ENCODE peak calls at places on chromosomes 12 and 14, in seven cellular contexts. V is left ventricle myocardium inferior, L is HCT116, X is OCI-LY7, Z is pancreas, Y is ovary, O is SJSA1. Q is an unnamed sample.

GRCh38 chr12:51923506-51924365 is 16.4 kb downstream of the ACVRL1 start:
- DNase-seq in V (peak; percentile 76), L (no peak), X (peak; percentile 29), Z (peak; percentile 63), Y (peak; percentile 46), O (no peak), Q (no peak)

GRCh38 chr14:68692916-68693771 is 99.7 kb downstream of the ZFP36L1 start:
- DNase-seq in V (no peak), L (no peak), X (no peak), Z (no peak), Y (no peak), O (no peak), Q (no peak)

GRCh38 chr12:66751432-66752113 is 72.7 kb upstream of the GRIP1 start:
- DNase-seq in V (no peak), L (no peak), X (no peak), Z (no peak), Y (no peak), O (no peak), Q (no peak)

GRCh38 chr14:94088516-94088915 is 7.4 kb downstream of the IFI27L1 start:
- DNase-seq in V (no peak), L (no peak), X (no peak), Z (no peak), Y (no peak), O (no peak), Q (no peak)

GRCh38 chr14:44035707-44036106 is 471.4 kb downstream of the FSCB start:
- DNase-seq in V (no peak), L (no peak), X (no peak), Z (no peak), Y (no peak), O (no peak), Q (no peak)

GRCh38 chr12:93848453-93849120 is 171.4 kb downstream of the CRADD start:
- DNase-seq in V (no peak), L (no peak), X (peak; percentile 48), Z (no peak), Y (no peak), O (no peak), Q (no peak)

GRCh38 chr12:64696065-64696741 is 63.0 kb downstream of the GNS start:
- DNase-seq in V (no peak), L (no peak), X (peak; percentile 13), Z (no peak), Y (no peak), O (no peak), Q (no peak)

GRCh38 chr12:114858388-114859146 is 174.6 kb upstream of the TBX3 start:
- DNase-seq in V (no peak), L (peak; percentile 21), X (no peak), Z (no peak), Y (no peak), O (no peak), Q (no peak)

GRCh38 chr14:75399819-75400678 is 27.8 kb upstream of the JDP2 start:
- DNase-seq in V (peak; percentile 90), L (no peak), X (no peak), Z (peak; percentile 99), Y (peak; percentile 67), O (no peak), Q (peak; percentile 72)

GRCh38 chr12:76020731-76021672 is 10.6 kb downstream of the PHLDA1 start:
- DNase-seq in V (no peak), L (peak; percentile 84), X (no peak), Z (no peak), Y (peak; percentile 64), O (peak; percentile 86), Q (no peak)

GRCh38 chr12:31906581-31907286 is 52.5 kb upstream of the RESF1 start:
- DNase-seq in V (no peak), L (no peak), X (peak; percentile 58), Z (no peak), Y (no peak), O (no peak), Q (no peak)

GRCh38 chr14:71094722-71095121 is 187.5 kb downstream of the PCNX1 start:
- DNase-seq in V (no peak), L (no peak), X (no peak), Z (no peak), Y (no peak), O (no peak), Q (no peak)

DNA sequence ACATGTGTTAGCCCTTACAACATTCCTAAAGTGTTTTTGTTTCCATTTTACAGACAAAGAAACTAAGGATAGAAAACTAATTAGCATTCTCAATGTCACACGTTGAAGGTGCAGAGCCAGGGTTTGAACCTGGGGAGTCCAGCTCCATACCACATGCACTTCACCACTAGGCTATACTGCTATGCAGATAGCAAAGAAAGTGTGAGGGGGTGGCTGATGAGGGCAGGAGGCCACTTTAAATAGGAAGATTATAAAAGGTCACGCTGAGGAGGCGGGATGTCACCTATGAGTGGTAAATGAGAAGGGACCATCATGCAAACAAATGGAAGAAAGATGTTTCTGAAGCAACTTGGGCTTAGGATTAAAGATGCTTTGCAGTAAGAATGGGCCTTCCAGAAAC is 213.9 kb downstream of the EGLN3 start:
- DNase-seq in V (no peak), L (no peak), X (no peak), Z (no peak), Y (no peak), O (no peak), Q (no peak)
- H3K27ac ChIP-seq in V (no peak overlapping the region), L (no peak overlapping the region), X (no peak overlapping the region), Z (no peak overlapping the region), Y (no peak overlapping the region), O (no peak overlapping the region), Q (no peak overlapping the region)

GRCh38 chr14:62117718-62118164 is 355.5 kb downstream of the SNAPC1 start:
- DNase-seq in V (no peak), L (no peak), X (no peak), Z (no peak), Y (no peak), O (no peak), Q (no peak)
- H3K27ac ChIP-seq in V (no peak overlapping the region), L (no peak overlapping the region), X (no peak overlapping the region), Z (no peak overlapping the region), Y (no peak overlapping the region), O (no peak overlapping the region), Q (no peak overlapping the region)

GRCh38 chr12:69330475-69331473 is 17.4 kb upstream of the LYZ start:
- DNase-seq in V (no peak), L (no peak), X (peak; percentile 77), Z (peak; percentile 62), Y (peak; percentile 28), O (no peak), Q (no peak)
- H3K27ac ChIP-seq in V (no peak overlapping the region), L (no peak overlapping the region), X (peak overlapping the region; percentile 69), Z (peak overlapping the region; percentile 93), Y (no peak overlapping the region), O (no peak overlapping the region), Q (no peak overlapping the region)

DNA sequence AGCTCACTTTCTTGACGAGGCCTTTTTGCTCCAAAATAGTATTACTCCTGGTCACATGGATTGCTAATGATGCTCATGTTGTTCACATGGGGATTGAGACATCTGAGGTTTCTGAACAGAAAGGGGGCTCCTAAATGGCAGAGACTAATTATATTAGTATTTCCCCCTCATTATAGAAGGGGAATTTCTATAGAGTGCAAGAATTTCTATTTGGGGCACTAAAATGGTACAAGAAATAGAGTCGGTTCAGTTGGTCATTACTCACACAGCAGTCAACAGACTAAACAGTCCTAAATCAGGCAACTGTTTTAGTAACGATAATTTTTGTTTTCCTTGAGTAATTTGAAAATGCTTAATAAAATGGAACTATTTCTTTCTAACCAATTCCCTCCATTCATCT is 108.9 kb downstream of the DACT1 start:
- DNase-seq in V (no peak), L (no peak), X (no peak), Z (no peak), Y (no peak), O (no peak), Q (no peak)
- H3K27ac ChIP-seq in V (no peak overlapping the region), L (no peak overlapping the region), X (no peak overlapping the region), Z (peak overlapping the region; percentile 30), Y (no peak overlapping the region), O (peak overlapping the region; percentile 11), Q (no peak overlapping the region)

GRCh38 chr12:27191531-27191930 is 52.6 kb upstream of the STK38L start:
- DNase-seq in V (no peak), L (no peak), X (no peak), Z (no peak), Y (no peak), O (no peak), Q (no peak)
- H3K27ac ChIP-seq in V (peak overlapping the region; percentile 85), L (no peak overlapping the region), X (no peak overlapping the region), Z (peak overlapping the region; percentile 53), Y (no peak overlapping the region), O (peak overlapping the region; percentile 87), Q (no peak overlapping the region)

DNA sequence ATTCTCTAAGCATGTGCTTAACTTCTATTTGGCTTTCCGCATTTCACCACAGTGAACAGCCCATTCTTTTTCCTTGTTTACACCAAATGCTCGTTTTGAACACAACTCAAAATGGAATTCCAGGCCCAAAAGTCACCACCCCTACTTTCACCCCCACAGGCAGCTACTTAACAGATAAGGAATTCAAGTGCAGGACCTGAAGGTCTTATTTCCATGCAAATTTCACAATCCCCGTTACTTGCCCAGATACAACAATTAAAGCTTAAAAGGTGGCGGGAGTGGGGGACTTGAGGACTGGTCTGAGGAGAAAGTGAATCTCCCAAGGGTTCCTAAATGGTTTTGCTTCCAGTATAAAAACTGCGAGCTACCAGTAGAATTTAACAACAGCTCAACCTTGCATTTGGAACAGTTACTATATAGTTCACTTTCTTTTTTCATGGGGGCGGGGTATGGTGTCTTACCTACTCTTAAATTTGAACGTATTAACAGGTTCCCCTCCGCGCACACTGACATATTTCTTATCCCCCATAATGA is 3.7 kb downstream of the USP44 start:
- DNase-seq in V (no peak), L (no peak), X (peak; percentile 32), Z (no peak), Y (peak; percentile 19), O (no peak), Q (no peak)
- H3K27ac ChIP-seq in V (peak overlapping the region; percentile 64), L (no peak overlapping the region), X (peak overlapping the region; percentile 5), Z (peak overlapping the region; percentile 76), Y (peak overlapping the region; percentile 73), O (no peak overlapping the region), Q (no peak overlapping the region)

GRCh38 chr12:42744539-42745156 is 155.1 kb upstream of the PRICKLE1 start:
- DNase-seq in V (no peak), L (no peak), X (no peak), Z (no peak), Y (no peak), O (no peak), Q (no peak)
- H3K27ac ChIP-seq in V (peak overlapping the region; percentile 78), L (no peak overlapping the region), X (no peak overlapping the region), Z (peak overlapping the region; percentile 40), Y (no peak overlapping the region), O (no peak overlapping the region), Q (no peak overlapping the region)

DNA sequence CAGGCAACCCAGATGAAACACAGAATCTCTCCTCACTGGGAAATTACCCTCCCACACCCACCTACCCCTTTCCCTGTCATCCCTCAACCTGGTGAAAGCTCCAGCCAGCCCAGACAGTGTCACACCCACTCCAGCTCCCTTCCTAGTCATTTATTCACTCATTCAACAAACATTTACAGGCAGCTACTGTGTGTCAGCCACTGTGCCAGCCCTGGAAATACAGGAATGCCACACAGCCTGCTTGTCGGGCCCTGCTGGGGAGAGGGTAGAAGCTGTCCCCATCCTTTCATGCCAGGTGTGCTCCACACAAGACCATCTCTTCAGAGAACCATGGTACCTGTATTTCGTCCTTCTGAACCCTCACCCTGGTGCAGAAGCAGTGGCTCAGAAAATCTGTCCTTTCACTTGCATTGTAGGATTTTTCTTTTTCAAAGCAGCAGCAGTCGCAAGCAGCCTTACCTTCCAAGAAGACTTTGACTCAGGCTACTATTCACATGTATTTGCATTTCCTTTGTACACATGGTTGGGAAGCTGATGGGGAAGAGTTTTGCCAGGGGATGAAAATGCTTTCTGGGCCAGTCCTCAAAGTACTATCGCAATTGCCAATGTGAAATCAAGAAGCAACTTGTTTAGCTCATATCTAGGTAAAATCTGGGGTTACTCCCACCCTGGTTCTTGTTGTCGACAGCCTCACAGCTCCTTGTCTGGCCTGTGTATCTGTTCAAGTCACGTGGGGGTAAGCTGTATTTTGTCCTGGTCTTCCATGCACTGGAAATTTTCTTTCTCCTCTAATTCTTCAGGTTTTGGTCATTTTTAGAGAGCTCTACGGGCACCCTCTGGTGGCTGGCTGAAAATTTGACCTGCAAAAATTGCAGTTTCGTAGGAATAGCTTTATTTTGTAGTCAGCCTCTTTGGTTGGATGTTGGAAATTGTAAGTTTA is 147.4 kb upstream of the EGLN3 start:
- DNase-seq in V (no peak), L (peak; percentile 46), X (no peak), Z (no peak), Y (peak; percentile 37), O (no peak), Q (peak; percentile 17)
- H3K27ac ChIP-seq in V (no peak overlapping the region), L (no peak overlapping the region), X (no peak overlapping the region), Z (no peak overlapping the region), Y (no peak overlapping the region), O (no peak overlapping the region), Q (no peak overlapping the region)

Q was measured in caudate nucleus.